ENCODE peak calls at places on chromosomes 13 and 19, in ten cellular contexts. P is C1 segment of cervical spinal cord, B is prostate gland, Y is H1, M is GM23248, G is GDM1, U is NCI-H2081, O is foreskin fibroblast, T is left cardiac atrium, L is NCI-H69. J is an unnamed sample.

GRCh38 chr19:964761-965694 is 19.1 kb upstream of the WDR18 start:
- DNase-seq in P (no peak), B (no peak), Y (no peak), M (peak), G (no peak), U (peak), O (no peak), T (no peak), L (no peak), J (no peak)

GRCh38 chr19:47573076-47574026 is at the start of gene ZNF541:
- DNase-seq in P (peak), B (peak), Y (no peak), M (peak), G (no peak), U (no peak), O (peak), T (peak), L (no peak), J (peak)

GRCh38 chr13:23428183-23428528 is 5.3 kb downstream of the SACS start:
- DNase-seq in P (no peak), B (no peak), Y (no peak), M (peak), G (no peak), U (no peak), O (peak), T (no peak), L (no peak), J (no peak)

GRCh38 chr13:24630851-24631341 is 49.3 kb upstream of the ATP12A start:
- DNase-seq in P (no peak), B (no peak), Y (peak), M (peak), G (no peak), U (no peak), O (no peak), T (no peak), L (no peak), J (no peak)

GRCh38 chr13:42757678-42758420 is 23.5 kb upstream of the FAM216B start:
- DNase-seq in P (no peak), B (no peak), Y (no peak), M (no peak), G (no peak), U (no peak), O (no peak), T (no peak), L (no peak), J (no peak)

GRCh38 chr13:109454167-109454917 is 332.0 kb downstream of the IRS2 start:
- DNase-seq in P (no peak), B (no peak), Y (no peak), M (peak), G (no peak), U (no peak), O (no peak), T (no peak), L (no peak), J (no peak)

GRCh38 chr19:4437103-4437502 is 20.5 kb downstream of the UBXN6 start:
- DNase-seq in P (no peak), B (no peak), Y (no peak), M (no peak), G (no peak), U (no peak), O (no peak), T (no peak), L (no peak), J (no peak)

GRCh38 chr13:45863716-45864590 is 12.4 kb upstream of the SIAH3 start:
- DNase-seq in P (no peak), B (no peak), Y (no peak), M (no peak), G (no peak), U (peak), O (no peak), T (no peak), L (peak), J (no peak)

GRCh38 chr19:17542042-17542441 is 13.4 kb upstream of the COLGALT1 start:
- DNase-seq in P (no peak), B (no peak), Y (no peak), M (no peak), G (no peak), U (no peak), O (no peak), T (no peak), L (no peak), J (no peak)